ENCODE peak calls at places on chromosomes 16 and 17, in seven cellular contexts. H is ascending aorta; I is MM.1S; R is esophagus muscularis mucosa; S is astrocyte of the cerebellum; X is OCI-LY7; V is CD8-positive, alpha-beta T cell. M is an unnamed sample.

GRCh38 chr16:88446736-88447135 is 6.3 kb upstream of the ZFPM1 start:
- DNase-seq in H (no peak), I (no peak), R (no peak), S (no peak), X (no peak), V (no peak), M (no peak)

GRCh38 chr16:80704751-80705150 is 99.6 kb downstream of the CDYL2 start:
- DNase-seq in H (no peak), I (no peak), R (no peak), S (no peak), X (no peak), V (no peak), M (no peak)

GRCh38 chr17:45043268-45043681 is 8.2 kb downstream of the DCAKD start:
- DNase-seq in H (no peak), I (no peak), R (no peak), S (no peak), X (no peak), V (no peak), M (no peak)

GRCh38 chr16:12688972-12689850 is 114.5 kb downstream of the CPPED1 start:
- DNase-seq in H (no peak), I (no peak), R (no peak), S (no peak), X (no peak), V (no peak), M (no peak)

GRCh38 chr17:66413564-66414520 is 111.4 kb downstream of the PRKCA start:
- DNase-seq in H (no peak), I (peak), R (no peak), S (no peak), X (no peak), V (peak), M (no peak)

GRCh38 chr17:72575542-72576233 is 454.9 kb downstream of the SOX9 start:
- DNase-seq in H (no peak), I (no peak), R (no peak), S (no peak), X (no peak), V (no peak), M (no peak)

GRCh38 chr17:17874478-17874877 is 37.7 kb upstream of the SREBF1 start:
- DNase-seq in H (no peak), I (no peak), R (no peak), S (peak), X (no peak), V (no peak), M (no peak)

GRCh38 chr17:19943599-19943998 is 34.0 kb downstream of the AKAP10 start:
- DNase-seq in H (no peak), I (no peak), R (no peak), S (no peak), X (no peak), V (no peak), M (no peak)

GRCh38 chr16:11251525-11252481 is 4.2 kb downstream of the SOCS1 start:
- DNase-seq in H (no peak), I (no peak), R (no peak), S (peak), X (no peak), V (peak), M (no peak)

GRCh38 chr17:45320931-45321461 is 4.2 kb upstream of the MAP3K14 start:
- DNase-seq in H (no peak), I (no peak), R (no peak), S (peak), X (no peak), V (no peak), M (no peak)

GRCh38 chr17:4739122-4740024 is at the start of the genes CXCL16 and ZMYND15:
- DNase-seq in H (peak), I (peak), R (no peak), S (no peak), X (peak), V (peak), M (no peak)

GRCh38 chr16:10940501-10941079 is 1.7 kb downstream of the DEXI start:
- DNase-seq in H (no peak), I (peak), R (no peak), S (no peak), X (peak), V (no peak), M (no peak)

GRCh38 chr17:76969598-76970172 is 101.5 kb downstream of the MGAT5B start:
- DNase-seq in H (no peak), I (no peak), R (no peak), S (no peak), X (peak), V (peak), M (no peak)

GRCh38 chr17:7101531-7101930 is 13.1 kb downstream of the ASGR2 start:
- DNase-seq in H (no peak), I (no peak), R (no peak), S (no peak), X (no peak), V (no peak), M (no peak)

GRCh38 chr17:70702683-70703255 is 533.4 kb downstream of the KCNJ2 start:
- DNase-seq in H (no peak), I (no peak), R (no peak), S (no peak), X (no peak), V (no peak), M (no peak)

GRCh38 chr16:3654249-3654991 is at the start of gene DNASE1:
- DNase-seq in H (peak), I (peak), R (no peak), S (peak), X (peak), V (peak), M (no peak)

GRCh38 chr17:60652484-60653247 is 25.0 kb upstream of the BCAS3 start:
- DNase-seq in H (no peak), I (no peak), R (no peak), S (no peak), X (peak), V (no peak), M (no peak)

GRCh38 chr17:41992576-41992975 is 24.7 kb downstream of the DNAJC7 start:
- DNase-seq in H (no peak), I (no peak), R (no peak), S (no peak), X (no peak), V (no peak), M (no peak)

GRCh38 chr17:80827646-80828643 is 163.7 kb upstream of the CHMP6 start:
- DNase-seq in H (peak), I (no peak), R (no peak), S (no peak), X (peak), V (no peak), M (no peak)

GRCh38 chr16:69720822-69721430 is 5.4 kb downstream of the NQO1 start:
- DNase-seq in H (peak), I (no peak), R (no peak), S (no peak), X (no peak), V (no peak), M (no peak)

GRCh38 chr17:17445925-17446665 is 30.7 kb upstream of the MED9 start:
- DNase-seq in H (no peak), I (no peak), R (no peak), S (peak), X (no peak), V (no peak), M (no peak)

GRCh38 chr17:55870044-55870443 is 119.2 kb downstream of the PCTP start:
- DNase-seq in H (no peak), I (no peak), R (no peak), S (no peak), X (no peak), V (no peak), M (no peak)

GRCh38 chr16:87223656-87224248 is 93.4 kb downstream of the C16orf95 start:
- DNase-seq in H (no peak), I (no peak), R (no peak), S (no peak), X (no peak), V (no peak), M (no peak)

GRCh38 chr17:78132086-78132676 is 1.6 kb downstream of the TMC8 start:
- DNase-seq in H (no peak), I (peak), R (no peak), S (no peak), X (peak), V (peak), M (peak)

GRCh38 chr16:12902511-12903324 is 1.3 kb downstream of the SHISA9 start:
- DNase-seq in H (no peak), I (no peak), R (no peak), S (no peak), X (no peak), V (no peak), M (no peak)

GRCh38 chr17:9052921-9053320 is 31.6 kb downstream of the NTN1 start:
- DNase-seq in H (no peak), I (no peak), R (no peak), S (no peak), X (no peak), V (no peak), M (no peak)

GRCh38 chr16:67198238-67198734 is 645 bp upstream of the ELMO3 start:
- DNase-seq in H (no peak), I (no peak), R (no peak), S (no peak), X (peak), V (no peak), M (no peak)

GRCh38 chr16:80997139-80997798 is 9.4 kb downstream of the CMC2 start:
- DNase-seq in H (no peak), I (no peak), R (no peak), S (no peak), X (peak), V (no peak), M (no peak)

GRCh38 chr16:29943846-29944669 is 17.8 kb upstream of the TMEM219 start:
- DNase-seq in H (no peak), I (no peak), R (no peak), S (peak), X (no peak), V (no peak), M (no peak)

GRCh38 chr17:40467281-40467867 is 24.1 kb downstream of the IGFBP4 start:
- DNase-seq in H (no peak), I (no peak), R (no peak), S (no peak), X (no peak), V (no peak), M (no peak)

GRCh38 chr17:81519284-81520020 is 6.9 kb upstream of the ACTG1 start:
- DNase-seq in H (peak), I (peak), R (no peak), S (no peak), X (peak), V (peak), M (no peak)

GRCh38 chr17:37614391-37614790 is 5.2 kb upstream of the SYNRG start:
- DNase-seq in H (no peak), I (no peak), R (no peak), S (no peak), X (no peak), V (no peak), M (no peak)

GRCh38 chr16:79597277-79597676 is 3.3 kb downstream of the MAF start:
- DNase-seq in H (no peak), I (no peak), R (no peak), S (no peak), X (no peak), V (no peak), M (no peak)

GRCh38 chr16:79597775-79598174 is 2.8 kb downstream of the MAF start:
- DNase-seq in H (no peak), I (no peak), R (no peak), S (no peak), X (no peak), V (no peak), M (no peak)

GRCh38 chr16:79593754-79594153 is 6.8 kb downstream of the MAF start:
- DNase-seq in H (no peak), I (no peak), R (no peak), S (no peak), X (no peak), V (no peak), M (no peak)

GRCh38 chr16:79595261-79595660 is 5.3 kb downstream of the MAF start:
- DNase-seq in H (no peak), I (peak), R (no peak), S (no peak), X (no peak), V (no peak), M (no peak)

DNA sequence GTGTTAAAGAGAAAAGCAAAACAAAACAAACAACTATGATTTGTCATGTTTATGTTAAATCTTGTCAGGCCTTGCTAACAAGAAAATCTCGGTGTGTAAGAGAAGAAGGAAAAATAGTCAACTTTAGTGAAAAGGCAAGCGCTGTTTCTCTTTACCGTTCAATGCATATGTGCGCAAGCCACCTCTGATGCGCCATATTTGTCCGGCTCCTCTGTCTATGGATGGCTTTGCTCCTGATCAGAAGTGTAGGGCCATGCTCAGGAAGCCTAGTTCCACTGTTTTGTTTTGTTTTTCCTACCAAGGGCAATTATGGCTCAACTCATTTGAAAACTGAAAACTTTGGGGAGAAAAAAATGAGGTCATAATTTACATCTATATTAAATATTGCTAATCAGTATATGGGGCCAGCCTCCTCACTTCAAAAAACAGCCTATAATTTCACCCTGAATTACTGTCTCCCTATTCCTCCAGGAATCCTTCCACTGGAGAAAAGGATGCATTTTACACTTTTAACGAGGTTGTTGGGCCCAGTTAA is 4.6 kb downstream of the MAF start:
- DNase-seq in H (no peak), I (peak), R (no peak), S (no peak), X (no peak), V (no peak), M (no peak)
- H3K4me3 ChIP-seq in H (peak), I (peak), R (peak), S (no peak), X (no peak), V (no peak), M (peak)

GRCh38 chr16:17460890-17461289 is 9.9 kb downstream of the XYLT1 start:
- DNase-seq in H (no peak), I (no peak), R (no peak), S (no peak), X (peak), V (no peak), M (no peak)

GRCh38 chr16:17463335-17463734 is 7.4 kb downstream of the XYLT1 start:
- DNase-seq in H (no peak), I (no peak), R (no peak), S (no peak), X (peak), V (no peak), M (no peak)

GRCh38 chr16:17465460-17465859 is 5.3 kb downstream of the XYLT1 start:
- DNase-seq in H (no peak), I (no peak), R (no peak), S (no peak), X (no peak), V (no peak), M (no peak)

GRCh38 chr16:17459903-17460521 is 10.7 kb downstream of the XYLT1 start:
- DNase-seq in H (no peak), I (no peak), R (no peak), S (no peak), X (peak), V (no peak), M (no peak)

DNA sequence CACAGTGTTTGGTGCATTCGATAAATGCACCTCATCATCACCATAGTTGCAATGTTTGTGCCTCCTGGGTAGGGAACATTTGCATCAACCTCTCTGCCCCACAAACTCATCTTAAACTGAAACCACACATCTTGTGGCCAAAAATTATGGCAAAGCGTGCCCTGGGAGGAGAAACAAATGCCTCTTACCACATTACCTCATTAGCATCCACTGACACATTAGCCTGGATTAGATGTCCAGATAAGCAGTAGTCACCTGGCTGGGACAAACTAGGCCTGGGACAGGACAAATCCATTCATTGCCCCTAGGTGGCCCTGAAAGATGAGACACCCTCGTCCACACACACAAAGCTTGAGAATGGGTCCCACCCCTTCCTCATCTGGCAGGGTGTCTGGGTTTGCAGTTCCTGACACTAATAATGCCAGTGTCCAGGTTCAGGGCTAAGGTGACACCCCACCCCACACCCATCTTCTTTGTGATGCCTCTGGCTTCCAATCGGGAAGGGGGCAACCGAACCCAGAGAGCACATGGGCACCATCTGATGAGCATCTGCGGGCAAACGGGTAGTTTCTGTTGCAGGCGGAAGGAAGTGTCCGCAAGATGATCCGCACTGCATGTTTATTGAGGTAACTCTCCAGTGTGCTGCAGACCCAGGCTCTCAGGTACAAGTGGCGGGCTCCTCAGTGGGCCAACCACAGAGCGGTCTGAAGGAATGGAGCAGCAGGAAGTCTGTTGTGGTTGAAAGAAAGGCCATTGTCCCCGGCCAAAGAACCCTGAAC is 8.6 kb downstream of the XYLT1 start:
- DNase-seq in H (no peak), I (peak), R (no peak), S (no peak), X (peak), V (no peak), M (no peak)
- H3K4me3 ChIP-seq in H (no peak), I (peak), R (no peak), S (no peak), X (peak), V (no peak), M (no peak)

GRCh38 chr17:27552467-27552779 is 78.6 kb upstream of the LGALS9 start:
- DNase-seq in H (no peak), I (no peak), R (no peak), S (no peak), X (no peak), V (no peak), M (no peak)
- H3K4me3 ChIP-seq in H (no peak), I (no peak), R (no peak), S (no peak), X (no peak), V (no peak), M (no peak)

GRCh38 chr17:31310260-31310659 is 3.6 kb downstream of the EVI2B start:
- DNase-seq in H (no peak), I (peak), R (no peak), S (no peak), X (peak), V (peak), M (no peak)
- H3K4me3 ChIP-seq in H (no peak), I (peak), R (no peak), S (no peak), X (peak), V (peak), M (peak)

GRCh38 chr17:1328437-1328836 is 49.0 kb downstream of the TRARG1 start:
- DNase-seq in H (no peak), I (no peak), R (no peak), S (no peak), X (no peak), V (no peak), M (no peak)

GRCh38 chr17:1331708-1332107 is 52.2 kb downstream of the TRARG1 start:
- DNase-seq in H (no peak), I (no peak), R (no peak), S (no peak), X (no peak), V (no peak), M (no peak)

GRCh38 chr17:1324201-1324750 is 44.8 kb downstream of the TRARG1 start:
- DNase-seq in H (no peak), I (no peak), R (no peak), S (no peak), X (no peak), V (no peak), M (no peak)

GRCh38 chr17:1325766-1326165 is 46.3 kb downstream of the TRARG1 start:
- DNase-seq in H (no peak), I (no peak), R (no peak), S (no peak), X (no peak), V (no peak), M (no peak)

GRCh38 chr17:1329745-1330343 is 50.4 kb downstream of the TRARG1 start:
- DNase-seq in H (no peak), I (no peak), R (no peak), S (no peak), X (no peak), V (no peak), M (no peak)
- H3K4me3 ChIP-seq in H (no peak), I (no peak), R (no peak), S (no peak), X (no peak), V (no peak), M (no peak)